ENCODE peak calls at places on chromosomes 7 and 10, in four cellular contexts. H, U, R and E are unnamed samples.

GRCh38 chr10:104680467-104681401 is 39.6 kb downstream of the SORCS3 start:
- DNase-seq in U (peak; percentile 66), H (no peak), R (no peak), E (no peak)

GRCh38 chr7:41201021-41201420 is 501.9 kb downstream of the INHBA start:
- DNase-seq in H (no peak), U (no peak), R (no peak), E (no peak)

GRCh38 chr7:112587504-112587903 is 106.7 kb downstream of the LSMEM1 start:
- DNase-seq in H (no peak), R (no peak), U (no peak), E (no peak)

GRCh38 chr7:143505845-143506244 is 28.2 kb downstream of the TAS2R41 start:
- DNase-seq in R (no peak), U (no peak), H (no peak), E (no peak)

GRCh38 chr7:269721-270120 is 20.2 kb upstream of the FOXL3 start:
- DNase-seq in R (no peak), U (no peak), H (no peak), E (no peak)

GRCh38 chr7:73738220-73738611 is 386 bp downstream of the ABHD11 start:
- DNase-seq in R (peak; percentile 64), H (no peak), U (peak; percentile 73), E (no peak)

GRCh38 chr7:46133741-46134140 is 212.7 kb upstream of the IGFBP3 start:
- DNase-seq in R (no peak), U (no peak), H (no peak), E (no peak)

GRCh38 chr10:129942391-129942790 is 21.7 kb downstream of the EBF3 start:
- DNase-seq in H (no peak), U (no peak), R (no peak), E (no peak)

GRCh38 chr7:37524056-37524455 is 75.4 kb upstream of the ELMO1 start:
- DNase-seq in U (no peak), R (no peak), H (no peak), E (no peak)

GRCh38 chr10:14757394-14757793 is 17.3 kb downstream of the FAM107B start:
- DNase-seq in R (peak; percentile 54), U (no peak), H (no peak), E (no peak)

GRCh38 chr10:45464958-45465567 is 91.0 kb downstream of the ALOX5 start:
- DNase-seq in R (peak; percentile 77), H (no peak), U (peak; percentile 79), E (peak; percentile 71)

GRCh38 chr7:88101769-88102168 is 118.1 kb downstream of the SRI start:
- DNase-seq in U (no peak), H (no peak), R (no peak), E (no peak)

GRCh38 chr10:22652988-22653431 is 61.4 kb downstream of the PIP4K2A start:
- DNase-seq in R (no peak), U (no peak), H (no peak), E (no peak)

GRCh38 chr7:100441641-100442535 is 5.6 kb upstream of the PPP1R35 start:
- DNase-seq in U (no peak), H (no peak), R (no peak), E (no peak)